ENCODE peak calls at places on chromosomes 11 and 22, in five cellular contexts. B is gastrocnemius medialis, N is lower lobe of right lung, L is Right ventricle myocardium superior, X is heart right ventricle. J is an unnamed sample.

GRCh38 chr11:120073196-120073595 is 64.7 kb downstream of the TRIM29 start:
- ATAC-seq in B (peak; percentile 99), N (no peak), L (no peak), X (no peak), J (no peak)

GRCh38 chr11:59218893-59219292 is 6.2 kb upstream of the MPEG1 start:
- ATAC-seq in B (no peak), N (no peak), L (no peak), X (no peak), J (no peak)

GRCh38 chr11:876550-876949 is 33.9 kb downstream of the TSPAN4 start:
- ATAC-seq in B (peak; percentile 93), N (peak; percentile 15), L (peak; percentile 91), X (peak; percentile 75), J (peak; percentile 30)

GRCh38 chr11:32312865-32313403 is 122.4 kb downstream of the WT1 start:
- ATAC-seq in B (no peak), N (peak; percentile 73), L (peak; percentile 74), X (no peak), J (peak; percentile 48)

GRCh38 chr11:80194016-80194415 is 753.2 kb upstream of the TENM4 start:
- ATAC-seq in B (no peak), N (no peak), L (no peak), X (no peak), J (no peak)

GRCh38 chr11:65498042-65498726 is 661 bp upstream of the MALAT1 start:
- ATAC-seq in B (peak; percentile 21), N (peak; percentile 49), L (peak; percentile 31), X (peak; percentile 24), J (no peak)

GRCh38 chr11:80958414-80958813 is 1517.6 kb upstream of the TENM4 start:
- ATAC-seq in B (no peak), N (peak; percentile 47), L (peak; percentile 86), X (no peak), J (peak; percentile 71)

GRCh38 chr22:44192811-44193536 is 12.2 kb downstream of the PARVG start:
- ATAC-seq in B (no peak), N (no peak), L (no peak), X (no peak), J (no peak)

GRCh38 chr11:118998388-118998717 is 415 bp downstream of the CENATAC start:
- ATAC-seq in B (peak; percentile 30), N (peak; percentile 43), L (peak; percentile 34), X (peak; percentile 5), J (peak; percentile 29)

GRCh38 chr11:46987183-46987582 is 50.6 kb downstream of the CSTPP1 start:
- ATAC-seq in B (no peak), N (no peak), L (no peak), X (no peak), J (no peak)

GRCh38 chr11:68780829-68781228 is 29.5 kb upstream of the TESMIN start:
- ATAC-seq in B (no peak), N (peak; percentile 88), L (peak; percentile 81), X (peak; percentile 44), J (no peak)

GRCh38 chr11:59705281-59705680 is 8.4 kb downstream of the OR10V1 start:
- ATAC-seq in B (no peak), N (no peak), L (no peak), X (no peak), J (no peak)

GRCh38 chr22:17917490-17917983 is 106.8 kb downstream of the MICAL3 start:
- ATAC-seq in B (no peak), N (no peak), L (peak; percentile 6), X (no peak), J (no peak)

GRCh38 chr11:44979536-44980399 is 29.1 kb upstream of the TP53I11 start:
- ATAC-seq in B (peak; percentile 62), N (peak; percentile 81), L (peak; percentile 35), X (peak; percentile 39), J (peak; percentile 13)

GRCh38 chr11:19345848-19346681 is 105.3 kb upstream of the E2F8 start:
- ATAC-seq in B (peak; percentile 46), N (peak; percentile 56), L (peak; percentile 79), X (peak; percentile 57), J (peak; percentile 46)

GRCh38 chr11:15941206-15941770 is 415.1 kb downstream of the SOX6 start:
- ATAC-seq in B (peak; percentile 80), N (peak; percentile 71), L (peak; percentile 87), X (peak; percentile 52), J (no peak)

GRCh38 chr11:58055806-58056401 is 25.2 kb downstream of the OR6Q1 start:
- ATAC-seq in B (no peak), N (no peak), L (no peak), X (no peak), J (no peak)

GRCh38 chr11:83725161-83725560 is 439.0 kb upstream of the CCDC90B start:
- ATAC-seq in B (no peak), N (peak; percentile 12), L (no peak), X (no peak), J (no peak)

GRCh38 chr22:19143212-19143611 is 1.2 kb downstream of the ESS2 start:
- ATAC-seq in B (no peak), N (no peak), L (no peak), X (no peak), J (no peak)

GRCh38 chr22:31144223-31144622 is 3.9 kb upstream of the PLA2G3 start:
- ATAC-seq in B (no peak), N (no peak), L (no peak), X (no peak), J (no peak)

GRCh38 chr11:131597875-131598274 is 227.5 kb downstream of the NTM start:
- ATAC-seq in B (no peak), N (no peak), L (no peak), X (no peak), J (no peak)

GRCh38 chr11:74310857-74311256 is 583 bp downstream of the P4HA3 start:
- ATAC-seq in B (no peak), N (no peak), L (peak; percentile 17), X (no peak), J (peak; percentile 24)

GRCh38 chr22:37331811-37332536 is 49.7 kb downstream of the CYTH4 start:
- ATAC-seq in B (no peak), N (no peak), L (no peak), X (no peak), J (no peak)

GRCh38 chr11:67429038-67429668 is 859 bp downstream of the RPS6KB2 start:
- ATAC-seq in B (no peak), N (peak; percentile 1), L (no peak), X (no peak), J (no peak)

GRCh38 chr11:114762437-114762836 is 84.1 kb downstream of the NXPE2 start:
- ATAC-seq in B (peak; percentile 87), N (peak; percentile 83), L (peak; percentile 92), X (peak; percentile 81), J (no peak)

GRCh38 chr22:25702571-25703167 is 39.3 kb upstream of the MYO18B start:
- ATAC-seq in B (no peak), N (no peak), L (no peak), X (no peak), J (no peak)

GRCh38 chr11:127056338-127056971 is 55.9 kb upstream of the KIRREL3 start:
- ATAC-seq in B (no peak), N (no peak), L (no peak), X (no peak), J (no peak)

GRCh38 chr22:46730568-46731245 is 7.3 kb downstream of the CERK start:
- ATAC-seq in B (no peak), N (no peak), L (no peak), X (no peak), J (no peak)

GRCh38 chr22:29473001-29473400 is 7.0 kb upstream of the NEFH start:
- ATAC-seq in B (no peak), N (no peak), L (no peak), X (no peak), J (no peak)

GRCh38 chr22:44973829-44974228 is 36.0 kb downstream of the PHF21B start:
- ATAC-seq in B (no peak), N (no peak), L (no peak), X (no peak), J (no peak)

GRCh38 chr11:2202071-2202899 is 30.7 kb upstream of the TH start:
- ATAC-seq in B (no peak), N (peak; percentile 61), L (no peak), X (no peak), J (no peak)

GRCh38 chr11:12706531-12707499 is 32.6 kb downstream of the TEAD1 start:
- ATAC-seq in B (peak; percentile 55), N (peak; percentile 17), L (peak; percentile 53), X (peak; percentile 56), J (no peak)

GRCh38 chr11:1026163-1026450 is 10.4 kb downstream of the MUC6 start:
- ATAC-seq in B (no peak), N (no peak), L (no peak), X (no peak), J (no peak)

GRCh38 chr11:66124564-66124963 is 54.5 kb downstream of the PACS1 start:
- ATAC-seq in B (no peak), N (no peak), L (no peak), X (no peak), J (no peak)

GRCh38 chr11:88041679-88042078 is 133.6 kb downstream of the RAB38 start:
- ATAC-seq in B (no peak), N (no peak), L (no peak), X (no peak), J (no peak)

J was measured in gastroesophageal sphincter.